ENCODE peak calls at places on chromosome 16, in six cellular contexts. T, M, X, G, W and P are unnamed samples.

GRCh38 chr16:75758215-75758614 is 31.9 kb upstream of the CPHXL start:
- DNase-seq in X (no peak), M (no peak), W (no peak), T (no peak), G (no peak), P (no peak)

GRCh38 chr16:54936086-54936978 is 5.7 kb downstream of the IRX5 start:
- DNase-seq in X (no peak), M (peak), G (no peak), W (no peak), T (no peak), P (no peak)

GRCh38 chr16:11612110-11612981 is 25.6 kb upstream of the LITAF start:
- DNase-seq in M (peak), T (no peak), W (peak), X (no peak), G (peak), P (peak)

GRCh38 chr16:49858200-49859129 is 2.6 kb upstream of the ZNF423 start:
- DNase-seq in X (no peak), M (peak), W (peak), T (no peak), G (peak), P (no peak)

GRCh38 chr16:67191410-67191994 is 453 bp upstream of the E2F4 start:
- DNase-seq in M (no peak), T (no peak), W (no peak), G (no peak), X (no peak), P (no peak)

GRCh38 chr16:77784441-77785356 is 3.7 kb upstream of the VAT1L start:
- DNase-seq in M (no peak), X (no peak), W (no peak), T (no peak), G (no peak), P (no peak)

GRCh38 chr16:64982581-64982980 is 139.3 kb downstream of the CDH11 start:
- DNase-seq in X (no peak), G (no peak), M (no peak), T (no peak), W (no peak), P (no peak)

GRCh38 chr16:4612977-4613635 is 1.6 kb downstream of the UBALD1 start:
- DNase-seq in T (no peak), X (no peak), M (no peak), G (no peak), W (no peak), P (peak)

GRCh38 chr16:54034684-54035083 is 251.9 kb downstream of the IRX3 start:
- DNase-seq in T (no peak), G (no peak), X (no peak), M (no peak), W (no peak), P (no peak)

GRCh38 chr16:89863741-89864391 is 9.5 kb upstream of the TCF25 start:
- DNase-seq in G (no peak), X (peak), M (no peak), T (no peak), W (no peak), P (no peak)

GRCh38 chr16:13702614-13703013 is 217.3 kb upstream of the ERCC4 start:
- DNase-seq in G (peak), T (no peak), X (no peak), M (no peak), W (no peak), P (no peak)

GRCh38 chr16:49743206-49743470 is 112.8 kb downstream of the ZNF423 start:
- DNase-seq in T (no peak), M (no peak), G (no peak), X (no peak), W (no peak), P (no peak)

GRCh38 chr16:69186642-69187386 is at the start of gene SNTB2:
- DNase-seq in W (peak), X (peak), G (peak), M (peak), T (no peak), P (peak)

GRCh38 chr16:84985079-84986065 is 26.0 kb downstream of the ZDHHC7 start:
- DNase-seq in G (no peak), M (no peak), W (peak), T (peak), X (no peak), P (no peak)

GRCh38 chr16:57867000-57867561 is 64.8 kb upstream of the KIFC3 start:
- DNase-seq in W (no peak), G (no peak), X (no peak), M (no peak), T (no peak), P (no peak)

GRCh38 chr16:1366712-1367299 is 15.1 kb downstream of the GNPTG start:
- DNase-seq in W (no peak), M (no peak), G (no peak), X (no peak), T (no peak), P (no peak)

GRCh38 chr16:48487287-48487686 is 102.1 kb upstream of the SIAH1 start:
- DNase-seq in W (no peak), T (no peak), G (no peak), X (no peak), M (no peak), P (no peak)

GRCh38 chr16:53417011-53417410 is 17.3 kb upstream of the RBL2 start:
- DNase-seq in M (no peak), X (no peak), G (no peak), W (no peak), T (no peak), P (no peak)

GRCh38 chr16:67101683-67102082 is 8.1 kb upstream of the PHAF1 start:
- DNase-seq in G (no peak), X (no peak), M (no peak), W (no peak), T (no peak), P (no peak)

GRCh38 chr16:77148121-77148520 is 42.9 kb upstream of the MON1B start:
- DNase-seq in T (no peak), X (no peak), W (no peak), G (no peak), M (no peak), P (no peak)

GRCh38 chr16:71676236-71676635 is 48.3 kb downstream of the PHLPP2 start:
- DNase-seq in M (no peak), T (no peak), W (no peak), G (no peak), X (no peak), P (no peak)

GRCh38 chr16:249431-249830 is 14.8 kb downstream of the FAM234A start:
- DNase-seq in G (no peak), T (no peak), W (no peak), X (no peak), M (no peak), P (no peak)

GRCh38 chr16:85347213-85347591 is 234.9 kb upstream of the CIBAR2 start:
- DNase-seq in M (peak), G (no peak), W (peak), T (no peak), X (no peak), P (no peak)

GRCh38 chr16:68084504-68085258 is 489 bp upstream of the NFATC3 start:
- DNase-seq in M (peak), T (peak), G (peak), X (peak), W (peak), P (peak)

GRCh38 chr16:29806641-29807425 is 504 bp downstream of the MAZ start:
- DNase-seq in T (no peak), G (peak), W (peak), M (peak), X (peak), P (peak)

GRCh38 chr16:11581677-11582076 is 5.0 kb downstream of the LITAF start:
- DNase-seq in M (no peak), T (no peak), G (no peak), W (no peak), X (no peak), P (no peak)

GRCh38 chr16:87720411-87720810 is 45.4 kb downstream of the KLHDC4 start:
- DNase-seq in G (no peak), M (no peak), X (no peak), W (no peak), T (no peak), P (no peak)

GRCh38 chr16:8644151-8644512 is 22.6 kb downstream of the METTL22 start:
- DNase-seq in G (no peak), T (no peak), W (no peak), X (no peak), M (no peak), P (no peak)

GRCh38 chr16:17417740-17418139 is 53.0 kb downstream of the XYLT1 start:
- DNase-seq in W (no peak), T (no peak), X (no peak), M (no peak), G (no peak), P (no peak)

GRCh38 chr16:79931721-79932120 is 331.2 kb upstream of the MAF start:
- DNase-seq in M (no peak), W (no peak), T (no peak), X (no peak), G (no peak), P (no peak)

GRCh38 chr16:54455021-54455725 is 168.6 kb upstream of the IRX3 start:
- DNase-seq in G (no peak), T (no peak), W (no peak), M (no peak), X (no peak), P (no peak)

GRCh38 chr16:87410958-87411357 is 18.8 kb downstream of the MAP1LC3B start:
- DNase-seq in G (no peak), X (no peak), W (no peak), T (no peak), M (no peak), P (no peak)

GRCh38 chr16:19595043-19595767 is 39.7 kb downstream of the VPS35L start:
- DNase-seq in W (peak), X (no peak), T (peak), M (no peak), G (peak), P (peak)

GRCh38 chr16:81266680-81267095 is 28.2 kb downstream of the BCO1 start:
- DNase-seq in W (no peak), M (peak), T (no peak), X (no peak), G (no peak), P (no peak)

GRCh38 chr16:50884066-50884860 is 142.4 kb downstream of the CYLD start:
- DNase-seq in M (no peak), X (peak), T (no peak), W (peak), G (no peak), P (peak)
- H3K4me3 ChIP-seq in M (no peak), X (no peak), T (no peak), W (no peak), G (no peak), P (no peak)

DNA sequence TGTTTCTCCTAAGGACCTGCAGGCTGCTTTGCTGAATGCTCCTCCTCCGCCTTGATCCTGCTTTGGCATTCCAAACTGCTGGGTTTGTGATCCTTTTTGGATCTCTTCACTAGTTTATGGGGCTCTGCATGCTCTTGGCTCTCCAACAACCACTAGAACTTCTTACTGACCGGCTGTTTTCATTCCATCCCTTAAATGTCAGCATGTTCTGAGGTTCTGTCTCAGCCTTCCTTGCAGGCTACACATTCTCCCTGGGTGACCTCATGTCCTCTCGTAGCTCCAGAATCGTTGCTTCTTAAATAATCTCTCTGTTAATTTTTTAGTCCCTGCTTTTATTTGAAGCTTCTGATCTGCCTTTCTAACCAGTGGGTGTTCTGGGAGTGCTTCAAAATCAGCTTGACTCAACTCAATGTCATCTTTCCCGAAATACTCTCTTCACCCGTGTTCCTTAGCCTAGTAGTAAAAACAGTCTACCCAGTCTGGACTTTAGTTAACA is 119.0 kb upstream of the HS3ST2 start:
- DNase-seq in G (no peak), T (no peak), M (no peak), X (no peak), W (no peak), P (no peak)
- H3K4me3 ChIP-seq in G (no peak), T (no peak), M (no peak), X (no peak), W (no peak), P (no peak)

DNA sequence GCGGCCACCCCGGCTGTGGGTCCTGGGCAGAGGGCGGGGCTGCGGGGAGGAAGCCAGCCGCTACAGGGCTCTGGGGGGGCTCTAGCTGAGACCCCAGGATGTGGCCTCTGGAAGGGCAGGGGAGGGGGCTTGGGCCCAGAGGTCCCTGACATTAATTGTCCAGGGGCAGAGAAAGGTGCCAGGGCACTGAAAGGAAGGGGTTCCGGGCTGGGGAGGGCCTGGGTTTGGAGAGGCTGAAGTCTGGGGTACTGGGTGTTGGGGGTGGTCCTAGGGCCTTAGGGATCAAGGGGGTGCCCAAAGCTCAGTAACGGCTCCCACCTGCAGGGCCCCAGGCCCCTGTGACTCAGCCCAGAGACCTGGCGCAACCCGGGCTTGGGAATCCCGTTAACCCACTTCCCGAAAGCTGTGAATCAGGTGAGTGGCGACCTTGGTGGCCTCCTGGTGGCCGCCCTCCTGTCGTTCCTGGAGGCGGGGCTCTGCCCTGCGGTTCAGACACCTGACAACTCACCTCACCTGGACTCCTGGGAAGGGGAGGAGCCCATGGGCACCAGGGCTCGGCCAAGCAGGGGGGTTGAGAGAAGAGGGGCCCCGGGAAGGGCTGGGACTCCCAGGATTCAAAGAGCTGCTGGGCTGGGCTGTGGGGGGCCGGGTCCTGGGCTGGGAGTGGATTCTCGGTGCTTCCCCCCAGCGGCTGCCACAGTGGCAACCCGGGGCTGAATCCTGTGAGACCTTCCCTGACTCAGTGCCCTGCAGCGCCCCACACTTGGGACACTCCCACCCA is 465 bp upstream of the PRSS22 start:
- DNase-seq in M (peak), T (no peak), G (peak), W (no peak), X (no peak), P (peak)
- H3K4me3 ChIP-seq in M (peak), T (no peak), G (peak), W (peak), X (peak), P (peak)

DNA sequence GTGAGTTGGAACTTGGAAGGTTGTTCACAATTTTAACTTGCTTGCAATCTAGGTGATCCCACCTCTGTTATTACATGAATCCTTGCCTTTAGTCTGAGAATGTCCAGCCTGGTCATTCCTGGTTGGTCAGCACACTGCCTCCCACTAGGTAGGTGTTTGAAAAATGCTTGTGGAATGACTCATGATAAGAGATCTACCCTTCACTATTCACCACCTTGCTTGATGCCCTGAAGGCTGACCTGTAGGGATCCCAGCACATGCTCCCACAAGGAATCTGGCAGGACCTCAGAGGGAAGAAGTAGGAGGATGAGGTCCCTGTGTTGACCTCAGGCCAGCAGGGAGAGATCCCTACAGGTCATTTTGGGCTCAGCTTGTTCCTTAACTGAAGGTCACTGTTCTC is 30.2 kb upstream of the ABCA3 start:
- DNase-seq in G (no peak), T (no peak), W (no peak), M (no peak), X (no peak), P (peak)
- H3K4me3 ChIP-seq in G (no peak), T (no peak), W (no peak), M (no peak), X (no peak), P (no peak)

DNA sequence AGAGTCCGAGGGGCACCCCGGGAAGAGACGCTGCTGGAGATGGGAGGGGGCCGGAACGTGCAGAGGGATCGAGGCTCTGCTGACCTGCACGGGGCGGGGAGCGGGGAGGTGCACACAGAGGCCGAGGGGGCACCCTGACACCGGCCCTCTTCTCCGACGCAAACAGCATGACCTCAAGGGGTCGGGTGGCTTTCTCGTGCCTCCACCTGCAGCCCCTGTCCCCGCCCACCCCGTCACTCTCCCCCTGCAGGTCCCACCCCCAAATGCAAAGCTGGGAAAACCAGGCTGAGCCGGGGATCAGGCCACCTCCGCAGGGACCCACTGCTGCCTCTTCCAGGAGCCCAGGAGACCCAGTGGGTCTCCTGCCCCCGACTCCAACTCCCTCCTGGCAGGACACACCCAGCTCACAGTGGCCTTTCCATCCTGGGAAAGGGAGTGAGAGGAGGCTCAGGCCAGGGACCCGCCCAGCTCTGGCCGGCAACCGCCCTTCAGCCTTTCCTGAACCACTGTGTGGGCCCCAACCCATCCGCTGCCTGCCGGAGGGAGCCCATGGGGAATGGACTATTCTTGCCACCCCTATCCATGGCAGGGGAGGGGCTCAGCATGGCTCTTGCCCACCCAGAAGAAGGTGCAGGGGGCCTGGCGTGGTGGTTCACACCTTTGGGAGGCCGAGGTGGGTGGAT is 38.7 kb downstream of the CTU2 start:
- DNase-seq in G (no peak), T (no peak), M (no peak), W (no peak), X (no peak), P (no peak)
- H3K4me3 ChIP-seq in G (no peak), T (no peak), M (no peak), W (no peak), X (no peak), P (no peak)

GRCh38 chr16:27427538-27427937 is 25.6 kb downstream of the IL21R start:
- DNase-seq in G (no peak), T (no peak), X (no peak), M (no peak), W (no peak), P (no peak)
- H3K4me3 ChIP-seq in G (no peak), T (no peak), X (no peak), M (no peak), W (no peak), P (no peak)